ENCODE peak calls at places on chromosomes 12 and 14, in nine cellular contexts. O is anterior cingulate cortex; W is glutamatergic neuron; N is GM13977; C is stimulated activated CD4-positive, alpha-beta T cell treated with anti-CD3 and anti-CD28 coated beads, Interleukin-4, amount 100 ng/mL, for 48 hours; S is NCI-H1694; K is GM12864; G is CD4-positive, CD25-positive, alpha-beta regulatory T cell; Q is osteocyte. I is an unnamed sample.
A peak's percentile ranks its signal among the peaks of the same experiment; 100 is the strongest.

GRCh38 chr14:94043111-94043755 is 17.1 kb downstream of the OTUB2 start:
- DNase-seq in O (no peak), W (no peak), N (no peak), C (no peak), S (no peak), K (no peak), G (no peak), Q (no peak), I (no peak)

GRCh38 chr12:56590237-56590830 is 39.8 kb downstream of the BAZ2A start:
- DNase-seq in O (no peak), W (peak; percentile 38), N (peak; percentile 54), C (no peak), S (no peak), K (no peak), G (no peak), Q (no peak), I (no peak)

GRCh38 chr12:10747730-10748129 is 24.6 kb upstream of the YBX3 start:
- DNase-seq in O (no peak), W (no peak), N (no peak), C (no peak), S (no peak), K (no peak), G (no peak), Q (no peak), I (no peak)

GRCh38 chr12:126358806-126359205 is 1293.6 kb downstream of the AACS start:
- DNase-seq in O (no peak), W (no peak), N (no peak), C (no peak), S (no peak), K (no peak), G (no peak), Q (no peak), I (no peak)

GRCh38 chr12:8912910-8913309 is 1.4 kb upstream of the PHC1 start:
- DNase-seq in O (no peak), W (no peak), N (peak; percentile 33), C (no peak), S (no peak), K (no peak), G (peak; percentile 32), Q (no peak), I (peak; percentile 59)

GRCh38 chr12:113128802-113129663 is 6.5 kb downstream of the RASAL1 start:
- DNase-seq in O (no peak), W (no peak), N (no peak), C (no peak), S (no peak), K (no peak), G (no peak), Q (no peak), I (no peak)

GRCh38 chr12:57227315-57228115 is 2.0 kb upstream of the SHMT2 start:
- DNase-seq in O (no peak), W (no peak), N (no peak), C (no peak), S (no peak), K (no peak), G (no peak), Q (no peak), I (peak; percentile 49)

GRCh38 chr12:131901431-131902331 is 7.3 kb downstream of the ULK1 start:
- DNase-seq in O (no peak), W (no peak), N (no peak), C (no peak), S (no peak), K (no peak), G (no peak), Q (no peak), I (peak; percentile 6)

GRCh38 chr12:92139634-92140555 is 5.8 kb downstream of the BTG1 start:
- DNase-seq in O (no peak), W (no peak), N (no peak), C (no peak), S (no peak), K (no peak), G (no peak), Q (no peak), I (no peak)

GRCh38 chr12:92735131-92735721 is 32.4 kb downstream of the PLEKHG7 start:
- DNase-seq in O (no peak), W (no peak), N (peak; percentile 9), C (no peak), S (no peak), K (no peak), G (no peak), Q (peak; percentile 19), I (no peak)

GRCh38 chr14:20609215-20610001 is 18.2 kb upstream of the RNASE12 start:
- DNase-seq in O (peak; percentile 54), W (peak; percentile 46), N (peak; percentile 78), C (peak; percentile 29), S (peak; percentile 89), K (peak; percentile 68), G (peak; percentile 80), Q (no peak), I (peak; percentile 89)

GRCh38 chr12:27573972-27574371 is 50.0 kb downstream of the PPFIBP1 start:
- DNase-seq in O (no peak), W (no peak), N (no peak), C (no peak), S (no peak), K (no peak), G (no peak), Q (no peak), I (no peak)

GRCh38 chr12:45518516-45519235 is 210.8 kb upstream of the ARID2 start:
- DNase-seq in O (no peak), W (no peak), N (no peak), C (peak; percentile 19), S (no peak), K (peak; percentile 22), G (peak; percentile 56), Q (no peak), I (peak; percentile 13)

GRCh38 chr14:76806446-76806845 is 6.2 kb downstream of the ANGEL1 start:
- DNase-seq in O (no peak), W (no peak), N (no peak), C (no peak), S (no peak), K (no peak), G (no peak), Q (peak; percentile 83), I (no peak)

GRCh38 chr12:108091351-108091750 is 37.7 kb upstream of the WSCD2 start:
- DNase-seq in O (no peak), W (no peak), N (no peak), C (no peak), S (no peak), K (no peak), G (no peak), Q (no peak), I (no peak)

GRCh38 chr12:69655616-69656336 is 43.3 kb downstream of the BEST3 start:
- DNase-seq in O (no peak), W (no peak), N (no peak), C (no peak), S (no peak), K (no peak), G (no peak), Q (no peak), I (no peak)

GRCh38 chr12:77133566-77133965 is 68.2 kb upstream of the E2F7 start:
- DNase-seq in O (no peak), W (no peak), N (no peak), C (no peak), S (no peak), K (no peak), G (no peak), Q (no peak), I (peak; percentile 13)

GRCh38 chr12:47730341-47730744 is 5.1 kb upstream of the ENDOU start:
- DNase-seq in O (no peak), W (no peak), N (no peak), C (no peak), S (no peak), K (no peak), G (no peak), Q (no peak), I (no peak)

GRCh38 chr14:95305145-95305544 is 14.6 kb downstream of the CLMN start:
- DNase-seq in O (peak; percentile 28), W (no peak), N (no peak), C (no peak), S (no peak), K (no peak), G (no peak), Q (no peak), I (no peak)

GRCh38 chr14:53389207-53389606 is 236.1 kb upstream of the DDHD1 start:
- DNase-seq in O (no peak), W (no peak), N (no peak), C (no peak), S (no peak), K (no peak), G (no peak), Q (no peak), I (no peak)

GRCh38 chr14:62179367-62180018 is 417.3 kb downstream of the SNAPC1 start:
- DNase-seq in O (peak; percentile 16), W (peak; percentile 54), N (peak; percentile 23), C (peak; percentile 9), S (peak; percentile 94), K (peak; percentile 30), G (no peak), Q (no peak), I (peak; percentile 63)

GRCh38 chr14:56273151-56273550 is 154.9 kb downstream of the PELI2 start:
- DNase-seq in O (no peak), W (no peak), N (no peak), C (no peak), S (no peak), K (no peak), G (no peak), Q (no peak), I (no peak)

GRCh38 chr14:22375321-22375930 is 213.6 kb downstream of the DAD1 start:
- DNase-seq in O (no peak), W (no peak), N (no peak), C (no peak), S (peak; percentile 66), K (no peak), G (no peak), Q (no peak), I (no peak)

I was measured in retina.